ENCODE peak calls at places on chromosomes 4 and X, in ten cellular contexts. J is heart right ventricle, X is GM04503, C is PC-3, F is neural crest cell, B is NCI-H510A treated with DMSO at 0.1 percent for 48 hours, M is foreskin fibroblast, T is GM19239, A is naive B cell, W is NCI-H446. V is an unnamed sample.

GRCh38 chrX:110561036-110561435 is 202.4 kb downstream of the RTL9 start:
- DNase-seq in J (no peak), X (peak; percentile 35), C (peak; percentile 21), F (no peak), B (no peak), M (peak; percentile 83), T (no peak), A (no peak), W (no peak), V (no peak)

GRCh38 chr4:1641671-1642070 is 42.4 kb downstream of the FAM53A start:
- DNase-seq in J (no peak), X (no peak), C (no peak), F (no peak), B (no peak), M (no peak), T (no peak), A (no peak), W (no peak), V (no peak)

GRCh38 chr4:3710451-3711182 is 55.6 kb upstream of the ADRA2C start:
- DNase-seq in J (no peak), X (no peak), C (no peak), F (peak; percentile 29), B (no peak), M (no peak), T (no peak), A (no peak), W (no peak), V (no peak)

GRCh38 chr4:110294165-110294564 is 95.8 kb upstream of the ELOVL6 start:
- DNase-seq in J (no peak), X (no peak), C (peak; percentile 66), F (no peak), B (no peak), M (peak; percentile 45), T (no peak), A (no peak), W (no peak), V (peak; percentile 21)

GRCh38 chrX:19156223-19156622 is 34.0 kb upstream of the ADGRG2 start:
- DNase-seq in J (no peak), X (no peak), C (peak; percentile 26), F (no peak), B (no peak), M (peak; percentile 68), T (no peak), A (no peak), W (no peak), V (no peak)

GRCh38 chr4:86942185-86942666 is 7.4 kb downstream of the AFF1 start:
- DNase-seq in J (no peak), X (no peak), C (peak; percentile 54), F (no peak), B (no peak), M (peak; percentile 58), T (no peak), A (no peak), W (no peak), V (no peak)

GRCh38 chrX:130738638-130739195 is 164.3 kb downstream of the ENOX2 start:
- DNase-seq in J (no peak), X (no peak), C (no peak), F (no peak), B (no peak), M (no peak), T (no peak), A (no peak), W (no peak), V (no peak)

GRCh38 chrX:28794751-28795150 is 207.5 kb downstream of the IL1RAPL1 start:
- DNase-seq in J (no peak), X (no peak), C (no peak), F (no peak), B (no peak), M (no peak), T (no peak), A (no peak), W (no peak), V (no peak)

GRCh38 chr4:52997132-52997416 is 135.0 kb downstream of the RASL11B start:
- DNase-seq in J (no peak), X (no peak), C (no peak), F (no peak), B (no peak), M (peak; percentile 30), T (no peak), A (no peak), W (no peak), V (no peak)

GRCh38 chr4:137755033-137755471 is 222.8 kb upstream of the PCDH18 start:
- DNase-seq in J (no peak), X (peak; percentile 68), C (peak; percentile 53), F (no peak), B (no peak), M (peak; percentile 69), T (no peak), A (no peak), W (peak; percentile 44), V (no peak)

GRCh38 chr4:105191621-105192210 is 45.0 kb downstream of the TET2 start:
- DNase-seq in J (no peak), X (no peak), C (peak; percentile 28), F (no peak), B (no peak), M (peak; percentile 39), T (no peak), A (no peak), W (no peak), V (no peak)

GRCh38 chr4:8427761-8428287 is 12.7 kb downstream of the ACOX3 start:
- DNase-seq in J (peak; percentile 39), X (peak; percentile 27), C (peak; percentile 18), F (no peak), B (no peak), M (peak; percentile 55), T (no peak), A (peak; percentile 51), W (peak; percentile 10), V (no peak)

GRCh38 chr4:1208970-1209704 is 36.8 kb upstream of the SPON2 start:
- DNase-seq in J (no peak), X (no peak), C (no peak), F (no peak), B (no peak), M (peak; percentile 45), T (no peak), A (no peak), W (no peak), V (no peak)

GRCh38 chrX:27336466-27337091 is 126.6 kb downstream of the PPP4R3C start:
- DNase-seq in J (no peak), X (no peak), C (peak; percentile 60), F (peak; percentile 49), B (peak; percentile 46), M (peak; percentile 1), T (no peak), A (no peak), W (peak; percentile 74), V (no peak)

GRCh38 chrX:74535211-74535621 is 79.2 kb downstream of the RLIM start:
- DNase-seq in J (peak; percentile 16), X (no peak), C (peak; percentile 54), F (no peak), B (peak; percentile 42), M (peak; percentile 83), T (no peak), A (no peak), W (peak; percentile 55), V (no peak)

GRCh38 chr4:8451440-8452182 is 11.0 kb downstream of the TRMT44 start:
- DNase-seq in J (no peak), X (no peak), C (no peak), F (no peak), B (no peak), M (no peak), T (no peak), A (no peak), W (no peak), V (no peak)

V was measured in esophagus muscularis mucosa.